ENCODE peak calls at places on chromosomes 13 and 19, in seven cellular contexts. B is activated naive CD4-positive, alpha-beta T cell; E is anterior cingulate cortex; C is CD8-positive, alpha-beta T cell; U is cardiac muscle cell; O is AG10803; H is glutamatergic neuron. K is an unnamed sample.

GRCh38 chr13:33275916-33276315 is 9.6 kb downstream of the STARD13 start:
- DNase-seq in B (no peak), E (no peak), C (no peak), U (peak), O (peak), H (no peak), K (no peak)

GRCh38 chr19:2575734-2576481 is 100.0 kb downstream of the GADD45B start:
- DNase-seq in B (no peak), E (no peak), C (no peak), U (peak), O (peak), H (no peak), K (no peak)

GRCh38 chr13:45781553-45782326 is 69.8 kb downstream of the SIAH3 start:
- DNase-seq in B (no peak), E (no peak), C (no peak), U (peak), O (no peak), H (no peak), K (no peak)

GRCh38 chr19:5803441-5803751 is 1.5 kb upstream of the NRTN start:
- DNase-seq in B (no peak), E (no peak), C (no peak), U (no peak), O (no peak), H (no peak), K (no peak)

GRCh38 chr19:44653977-44654784 is 10.5 kb downstream of the PVR start:
- DNase-seq in B (no peak), E (no peak), C (peak), U (peak), O (peak), H (peak), K (no peak)

GRCh38 chr13:44894001-44894770 is 95.1 kb downstream of the NUFIP1 start:
- DNase-seq in B (no peak), E (no peak), C (no peak), U (no peak), O (no peak), H (no peak), K (no peak)

GRCh38 chr19:9032136-9032626 is 22.0 kb upstream of the MUC16 start:
- DNase-seq in B (no peak), E (no peak), C (no peak), U (no peak), O (no peak), H (no peak), K (no peak)

GRCh38 chr13:73754727-73755292 is 379.4 kb downstream of the KLF12 start:
- DNase-seq in B (no peak), E (no peak), C (no peak), U (peak), O (peak), H (no peak), K (peak)

GRCh38 chr13:109684836-109685602 is 101.4 kb downstream of the IRS2 start:
- DNase-seq in B (no peak), E (no peak), C (no peak), U (peak), O (no peak), H (no peak), K (no peak)

K was measured in SW 1271.